ENCODE peak calls at places on chromosomes 4 and X, in four cellular contexts. One of them, this sample, is unnamed.

GRCh38 chr4:93303440-93303839 is 525.1 kb upstream of the ATOH1 start:
- DNase-seq in A549: no peak
- DNase-seq in H1: no peak
- DNase-seq in SK-N-SH: no peak
- DNase-seq in this sample: no peak

GRCh38 chr4:60790608-60791007 is 409.5 kb upstream of the ADGRL3 start:
- DNase-seq in A549: no peak
- DNase-seq in H1: no peak
- DNase-seq in SK-N-SH: no peak
- DNase-seq in this sample: no peak

GRCh38 chr4:151600432-151600831 is 160.4 kb downstream of the GATB start:
- DNase-seq in A549: no peak
- DNase-seq in H1: no peak
- DNase-seq in SK-N-SH: no peak
- DNase-seq in this sample: no peak

GRCh38 chr4:75015627-75016026 is 82.7 kb downstream of the PARM1 start:
- DNase-seq in A549: no peak
- DNase-seq in H1: no peak
- DNase-seq in SK-N-SH: no peak
- DNase-seq in this sample: no peak

GRCh38 chrX:30533261-30533660 is 44.3 kb downstream of the TASL start:
- DNase-seq in A549: no peak
- DNase-seq in H1: no peak
- DNase-seq in SK-N-SH: no peak
- DNase-seq in this sample: no peak

GRCh38 chr4:16824278-16824806 is 74.1 kb downstream of the LDB2 start:
- DNase-seq in A549: no peak
- DNase-seq in H1: no peak
- DNase-seq in SK-N-SH: no peak
- DNase-seq in this sample: peak; percentile 89

GRCh38 chr4:39700500-39700899 is 2.6 kb downstream of the UBE2K start:
- DNase-seq in A549: no peak
- DNase-seq in H1: no peak
- DNase-seq in SK-N-SH: no peak
- DNase-seq in this sample: no peak

GRCh38 chr4:120749445-120750151 is 172.9 kb downstream of the PRDM5 start:
- DNase-seq in A549: no peak
- DNase-seq in H1: no peak
- DNase-seq in SK-N-SH: no peak
- DNase-seq in this sample: no peak

GRCh38 chrX:151596282-151596681 is 32.8 kb downstream of the PASD1 start:
- DNase-seq in A549: no peak
- DNase-seq in H1: no peak
- DNase-seq in SK-N-SH: no peak
- DNase-seq in this sample: no peak

GRCh38 chrX:152170621-152171020 is 32.2 kb upstream of the MAGEA10 start:
- DNase-seq in A549: no peak
- DNase-seq in H1: no peak
- DNase-seq in SK-N-SH: no peak
- DNase-seq in this sample: no peak

GRCh38 chr4:48699470-48699869 is 80.6 kb downstream of the FRYL start:
- DNase-seq in A549: peak; percentile 4
- DNase-seq in H1: no peak
- DNase-seq in SK-N-SH: no peak
- DNase-seq in this sample: peak; percentile 7

GRCh38 chr4:77994194-77994721 is 62.9 kb upstream of the FRAS1 start:
- DNase-seq in A549: peak; percentile 57
- DNase-seq in H1: peak; percentile 39
- DNase-seq in SK-N-SH: peak; percentile 57
- DNase-seq in this sample: peak; percentile 84

GRCh38 chr4:100147198-100147597 is 43.1 kb downstream of the DDIT4L start:
- DNase-seq in A549: no peak
- DNase-seq in H1: no peak
- DNase-seq in SK-N-SH: no peak
- DNase-seq in this sample: no peak

GRCh38 chr4:664713-665231 is 9.3 kb downstream of the ATP5ME start:
- DNase-seq in A549: no peak
- DNase-seq in H1: no peak
- DNase-seq in SK-N-SH: no peak
- DNase-seq in this sample: no peak

GRCh38 chr4:102789317-102789717 is 28.5 kb upstream of the MANBA start:
- DNase-seq in A549: peak; percentile 30
- DNase-seq in H1: no peak
- DNase-seq in SK-N-SH: no peak
- DNase-seq in this sample: no peak

GRCh38 chr4:122895336-122895995 is 26.9 kb downstream of the NUDT6 start:
- DNase-seq in A549: no peak
- DNase-seq in H1: no peak
- DNase-seq in SK-N-SH: peak; percentile 12
- DNase-seq in this sample: no peak

GRCh38 chr4:150006197-150006596 is 72.0 kb upstream of the DCLK2 start:
- DNase-seq in A549: no peak
- DNase-seq in H1: no peak
- DNase-seq in SK-N-SH: no peak
- DNase-seq in this sample: no peak

GRCh38 chr4:186765138-186765537 is 41.5 kb upstream of the FAT1 start:
- DNase-seq in A549: peak; percentile 31
- DNase-seq in H1: no peak
- DNase-seq in SK-N-SH: no peak
- DNase-seq in this sample: peak; percentile 73

GRCh38 chr4:186762865-186763264 is 39.2 kb upstream of the FAT1 start:
- DNase-seq in A549: no peak
- DNase-seq in H1: no peak
- DNase-seq in SK-N-SH: no peak
- DNase-seq in this sample: no peak

GRCh38 chr4:186764457-186764856 is 40.8 kb upstream of the FAT1 start:
- DNase-seq in A549: no peak
- DNase-seq in H1: no peak
- DNase-seq in SK-N-SH: no peak
- DNase-seq in this sample: no peak

GRCh38 chr4:186767794-186768193 is 44.1 kb upstream of the FAT1 start:
- DNase-seq in A549: no peak
- DNase-seq in H1: no peak
- DNase-seq in SK-N-SH: no peak
- DNase-seq in this sample: no peak

GRCh38 chr4:186765673-186766546 is 42.3 kb upstream of the FAT1 start:
- DNase-seq in A549: peak; percentile 35
- DNase-seq in H1: no peak
- DNase-seq in SK-N-SH: no peak
- DNase-seq in this sample: peak; percentile 98
- TF ChIP-seq CHD2 in A549: no peak
- TF ChIP-seq CHD2 in H1: no peak
- TF ChIP-seq CHD2 in SK-N-SH: no peak
- TF ChIP-seq CHD2 in this sample: no peak

DNA sequence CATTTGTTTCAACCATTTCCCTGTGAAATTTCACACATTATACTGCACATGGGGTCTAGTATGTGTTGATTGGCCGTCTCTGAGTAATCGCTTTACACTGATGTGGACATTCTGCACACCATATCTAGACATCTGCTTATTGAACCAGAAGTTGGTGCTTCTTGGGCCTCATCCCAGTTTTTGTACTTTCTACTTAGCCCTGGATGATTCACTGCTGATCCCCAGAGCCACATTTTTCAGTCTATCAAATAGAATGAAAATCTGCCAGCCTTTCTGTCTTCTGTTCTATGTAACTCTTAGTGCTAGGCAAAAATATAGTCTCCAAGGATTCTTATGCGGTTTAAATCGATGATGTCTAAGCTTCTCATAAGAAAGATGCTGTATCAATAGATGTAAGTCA is 40.5 kb upstream of the RELL1 start:
- DNase-seq in A549: no peak
- DNase-seq in H1: no peak
- DNase-seq in SK-N-SH: no peak
- DNase-seq in this sample: no peak
- TF ChIP-seq CHD2 in A549: no peak
- TF ChIP-seq CHD2 in H1: no peak
- TF ChIP-seq CHD2 in SK-N-SH: no peak
- TF ChIP-seq CHD2 in this sample: no peak

DNA sequence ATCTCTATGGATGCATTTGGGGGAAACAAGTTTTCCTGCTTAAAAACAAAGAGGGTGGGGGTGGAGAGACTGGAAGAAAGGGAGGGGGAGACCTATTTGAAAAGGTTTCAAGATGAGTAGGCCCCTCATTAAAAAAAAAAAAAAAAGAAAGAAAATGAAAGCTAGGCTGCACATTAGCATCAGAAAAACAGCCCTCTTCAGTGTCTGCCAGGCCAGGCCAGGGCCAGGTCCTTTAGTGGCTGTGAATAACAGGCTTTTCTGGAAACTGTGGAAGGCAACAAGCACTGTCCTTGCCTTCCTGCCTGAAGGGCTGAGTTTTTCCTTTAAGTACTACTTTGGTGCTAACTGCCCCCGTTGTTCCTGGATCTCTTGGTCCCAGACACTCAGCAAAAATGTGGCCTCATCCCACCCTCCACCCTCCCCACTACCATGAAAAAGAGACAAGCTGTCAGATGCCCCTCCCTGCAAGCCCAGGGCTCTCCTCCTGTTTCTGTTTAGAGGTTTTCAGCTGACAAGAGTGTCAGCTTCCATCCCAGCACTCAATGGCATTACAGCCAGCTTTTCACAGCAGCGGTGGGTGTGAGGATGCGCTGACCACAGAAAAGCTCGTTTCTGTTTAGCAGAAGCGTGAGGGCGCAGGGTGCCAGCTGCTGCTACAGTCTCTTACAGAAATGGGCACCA is 174.1 kb downstream of the NHS start:
- DNase-seq in A549: no peak
- DNase-seq in H1: no peak
- DNase-seq in SK-N-SH: no peak
- DNase-seq in this sample: no peak
- TF ChIP-seq CHD2 in A549: no peak
- TF ChIP-seq CHD2 in H1: no peak
- TF ChIP-seq CHD2 in SK-N-SH: no peak
- TF ChIP-seq CHD2 in this sample: no peak

GRCh38 chr4:19135886-19136633 is 1114.5 kb upstream of the LCORL start:
- DNase-seq in A549: no peak
- DNase-seq in H1: no peak
- DNase-seq in SK-N-SH: no peak
- DNase-seq in this sample: no peak
- TF ChIP-seq CHD2 in A549: no peak
- TF ChIP-seq CHD2 in H1: no peak
- TF ChIP-seq CHD2 in SK-N-SH: no peak
- TF ChIP-seq CHD2 in this sample: no peak

GRCh38 chr4:22721189-22721588 is 28.5 kb downstream of the GBA3 start:
- DNase-seq in A549: no peak
- DNase-seq in H1: no peak
- DNase-seq in SK-N-SH: no peak
- DNase-seq in this sample: no peak
- TF ChIP-seq CHD2 in A549: no peak
- TF ChIP-seq CHD2 in H1: no peak
- TF ChIP-seq CHD2 in SK-N-SH: no peak
- TF ChIP-seq CHD2 in this sample: no peak

GRCh38 chrX:143296521-143296920 is 220.8 kb downstream of the SPANXN3 start:
- DNase-seq in A549: no peak
- DNase-seq in H1: no peak
- DNase-seq in SK-N-SH: no peak
- DNase-seq in this sample: no peak
- TF ChIP-seq CHD2 in A549: no peak
- TF ChIP-seq CHD2 in H1: no peak
- TF ChIP-seq CHD2 in SK-N-SH: no peak
- TF ChIP-seq CHD2 in this sample: no peak

DNA sequence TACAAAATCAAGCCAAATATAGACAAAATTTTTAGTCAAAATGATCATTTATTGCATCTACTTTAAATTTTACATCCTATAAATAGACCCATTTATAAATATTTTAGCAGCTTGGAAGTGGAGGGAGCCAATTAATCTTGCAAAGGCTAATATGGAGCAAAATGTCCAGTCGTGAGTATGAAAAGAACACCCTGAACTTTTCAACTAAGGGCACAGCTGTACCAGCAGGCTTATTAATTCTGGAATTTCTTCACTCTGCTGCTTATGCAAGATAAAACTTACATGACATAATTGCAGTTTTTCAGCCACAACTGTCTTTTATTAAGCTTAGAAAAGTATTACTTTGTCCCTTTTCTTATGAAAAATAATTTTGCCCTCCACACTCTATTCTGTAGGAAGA is 22.9 kb upstream of the USP53 start:
- DNase-seq in A549: no peak
- DNase-seq in H1: no peak
- DNase-seq in SK-N-SH: no peak
- DNase-seq in this sample: no peak
- TF ChIP-seq CHD2 in A549: no peak
- TF ChIP-seq CHD2 in H1: no peak
- TF ChIP-seq CHD2 in SK-N-SH: no peak
- TF ChIP-seq CHD2 in this sample: no peak

DNA sequence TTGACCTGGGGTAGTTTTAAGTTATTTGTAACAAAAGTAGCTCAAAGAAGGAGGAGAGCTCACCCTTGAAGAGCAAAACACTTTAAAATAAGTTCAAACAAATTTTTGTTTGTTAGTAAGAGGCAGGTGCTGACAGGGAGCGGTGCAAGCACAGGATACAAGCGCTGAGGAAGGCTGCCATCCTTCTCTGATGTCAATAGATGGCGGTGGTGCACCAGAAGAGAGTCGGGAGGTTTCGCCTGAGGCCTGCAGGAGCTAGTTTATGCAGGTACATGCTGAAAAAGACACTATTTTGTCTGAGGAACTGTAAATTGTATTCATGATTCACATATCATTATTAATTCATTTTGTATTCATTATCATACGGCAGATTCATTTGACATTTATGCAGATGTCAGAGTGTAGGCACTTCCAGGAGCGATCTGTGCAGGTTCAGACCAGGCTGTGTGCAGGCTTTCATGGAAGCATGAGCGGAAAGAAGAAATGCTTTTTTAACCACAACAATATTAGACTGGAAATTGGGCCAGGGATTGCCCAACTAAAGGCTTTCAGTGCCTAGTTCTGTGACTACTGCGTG is 823.9 kb downstream of the STIM2 start:
- DNase-seq in A549: peak; percentile 58
- DNase-seq in H1: no peak
- DNase-seq in SK-N-SH: peak; percentile 15
- DNase-seq in this sample: peak; percentile 44
- TF ChIP-seq CHD2 in A549: no peak
- TF ChIP-seq CHD2 in H1: no peak
- TF ChIP-seq CHD2 in SK-N-SH: no peak
- TF ChIP-seq CHD2 in this sample: no peak

GRCh38 chrX:65644621-65645287 is 22.7 kb upstream of the MSN start:
- DNase-seq in A549: peak; percentile 80
- DNase-seq in H1: no peak
- DNase-seq in SK-N-SH: peak; percentile 12
- DNase-seq in this sample: no peak
- TF ChIP-seq CHD2 in A549: no peak
- TF ChIP-seq CHD2 in H1: no peak
- TF ChIP-seq CHD2 in SK-N-SH: no peak
- TF ChIP-seq CHD2 in this sample: no peak

This sample was measured in HepG2.